ENCODE peak calls at places on chromosomes 6 and 20, in five cellular contexts. One of them, this sample, is unnamed.

GRCh38 chr20:63740070-63740500 is 509 bp downstream of the SLC2A4RG start:
- DNase-seq in stimulated activated CD8-positive, alpha-beta memory T cell treated with anti-CD3 and anti-CD28 coated beads, Interleukin-15, amount 100 ng/mL, for 24 hours: no peak
- DNase-seq in progenitor cell of endocrine pancreas: no peak
- DNase-seq in foreskin melanocyte: no peak
- DNase-seq in midbrain: peak
- DNase-seq in this sample: peak

GRCh38 chr6:88761237-88762031 is 202.0 kb downstream of the RNGTT start:
- DNase-seq in stimulated activated CD8-positive, alpha-beta memory T cell treated with anti-CD3 and anti-CD28 coated beads, Interleukin-15, amount 100 ng/mL, for 24 hours: no peak
- DNase-seq in progenitor cell of endocrine pancreas: no peak
- DNase-seq in foreskin melanocyte: no peak
- DNase-seq in midbrain: no peak
- DNase-seq in this sample: no peak

GRCh38 chr6:116265081-116265829 is 11.4 kb upstream of the TSPYL4 start:
- DNase-seq in stimulated activated CD8-positive, alpha-beta memory T cell treated with anti-CD3 and anti-CD28 coated beads, Interleukin-15, amount 100 ng/mL, for 24 hours: no peak
- DNase-seq in progenitor cell of endocrine pancreas: no peak
- DNase-seq in foreskin melanocyte: no peak
- DNase-seq in midbrain: no peak
- DNase-seq in this sample: no peak

GRCh38 chr20:23203951-23204730 is 118.0 kb upstream of the CD93 start:
- DNase-seq in stimulated activated CD8-positive, alpha-beta memory T cell treated with anti-CD3 and anti-CD28 coated beads, Interleukin-15, amount 100 ng/mL, for 24 hours: no peak
- DNase-seq in progenitor cell of endocrine pancreas: no peak
- DNase-seq in foreskin melanocyte: no peak
- DNase-seq in midbrain: no peak
- DNase-seq in this sample: no peak

GRCh38 chr6:72683797-72684196 is 61.9 kb downstream of the KCNQ5 start:
- DNase-seq in stimulated activated CD8-positive, alpha-beta memory T cell treated with anti-CD3 and anti-CD28 coated beads, Interleukin-15, amount 100 ng/mL, for 24 hours: no peak
- DNase-seq in progenitor cell of endocrine pancreas: no peak
- DNase-seq in foreskin melanocyte: no peak
- DNase-seq in midbrain: no peak
- DNase-seq in this sample: no peak

GRCh38 chr6:52360028-52360427 is 1.9 kb upstream of the PAQR8 start:
- DNase-seq in stimulated activated CD8-positive, alpha-beta memory T cell treated with anti-CD3 and anti-CD28 coated beads, Interleukin-15, amount 100 ng/mL, for 24 hours: no peak
- DNase-seq in progenitor cell of endocrine pancreas: no peak
- DNase-seq in foreskin melanocyte: no peak
- DNase-seq in midbrain: no peak
- DNase-seq in this sample: no peak

GRCh38 chr6:127201321-127201720 is 65.3 kb upstream of the RNF146 start:
- DNase-seq in stimulated activated CD8-positive, alpha-beta memory T cell treated with anti-CD3 and anti-CD28 coated beads, Interleukin-15, amount 100 ng/mL, for 24 hours: no peak
- DNase-seq in progenitor cell of endocrine pancreas: no peak
- DNase-seq in foreskin melanocyte: peak
- DNase-seq in midbrain: no peak
- DNase-seq in this sample: peak

GRCh38 chr20:34713194-34713943 is 9.2 kb downstream of the TP53INP2 start:
- DNase-seq in stimulated activated CD8-positive, alpha-beta memory T cell treated with anti-CD3 and anti-CD28 coated beads, Interleukin-15, amount 100 ng/mL, for 24 hours: no peak
- DNase-seq in progenitor cell of endocrine pancreas: no peak
- DNase-seq in foreskin melanocyte: peak
- DNase-seq in midbrain: no peak
- DNase-seq in this sample: peak

GRCh38 chr20:47365023-47365764 is 8.7 kb upstream of the ZMYND8 start:
- DNase-seq in stimulated activated CD8-positive, alpha-beta memory T cell treated with anti-CD3 and anti-CD28 coated beads, Interleukin-15, amount 100 ng/mL, for 24 hours: no peak
- DNase-seq in progenitor cell of endocrine pancreas: no peak
- DNase-seq in foreskin melanocyte: no peak
- DNase-seq in midbrain: no peak
- DNase-seq in this sample: no peak

This sample was measured in astrocyte of the hippocampus.